ENCODE peak calls at places on chromosomes 7 and 10, in eight cellular contexts. Y is ovary, H is A549, T is adrenal gland, Q is hepatocyte, N is WERI-Rb-1, Z is heart right ventricle, U is right lobe of liver. A is an unnamed sample.

GRCh38 chr7:29000346-29000745 is 42.2 kb upstream of the TRIL start:
- DNase-seq in Z (no peak), N (no peak), T (no peak), U (no peak), Y (no peak), H (no peak), Q (no peak), A (no peak)

GRCh38 chr7:82506702-82507101 is 63.1 kb upstream of the CACNA2D1 start:
- DNase-seq in H (no peak), U (no peak), N (no peak), T (peak), Y (peak), Q (peak), Z (peak), A (peak)

GRCh38 chr10:121437596-121437995 is 160.6 kb downstream of the FGFR2 start:
- DNase-seq in Y (peak), Z (no peak), T (no peak), Q (peak), U (no peak), N (peak), H (no peak), A (no peak)

GRCh38 chr7:2522780-2523433 is 3.3 kb downstream of the LFNG start:
- DNase-seq in U (no peak), H (peak), Q (peak), T (no peak), N (no peak), Z (no peak), Y (no peak), A (peak)

GRCh38 chr7:20745716-20746115 is 41.0 kb downstream of the SP8 start:
- DNase-seq in Z (no peak), T (no peak), U (no peak), H (no peak), Q (no peak), Y (no peak), N (peak), A (no peak)

GRCh38 chr10:124087672-124088634 is 5.4 kb downstream of the CHST15 start:
- DNase-seq in T (no peak), N (no peak), U (peak), Y (no peak), H (no peak), Z (no peak), Q (no peak), A (peak)

GRCh38 chr10:34492081-34492480 is 323.0 kb downstream of the PARD3 start:
- DNase-seq in Y (no peak), Q (no peak), T (no peak), U (no peak), N (no peak), Z (no peak), H (peak), A (no peak)

GRCh38 chr7:1004018-1004880 is 21.3 kb downstream of the CYP2W1 start:
- DNase-seq in Z (no peak), H (no peak), T (no peak), N (no peak), U (no peak), Y (no peak), Q (no peak), A (no peak)

GRCh38 chr10:128545216-128545615 is 419.0 kb upstream of the MKI67 start:
- DNase-seq in Y (no peak), U (no peak), Q (no peak), Z (no peak), N (no peak), T (no peak), H (no peak), A (no peak)

GRCh38 chr7:135678612-135679575 is 16.6 kb downstream of the STMP1 start:
- DNase-seq in Y (no peak), U (peak), Z (peak), H (no peak), Q (no peak), T (peak), N (no peak), A (no peak)

GRCh38 chr7:50558380-50559051 is 6.7 kb downstream of the DDC start:
- DNase-seq in Y (no peak), Q (peak), T (no peak), H (no peak), U (no peak), Z (no peak), N (no peak), A (no peak)

GRCh38 chr10:51000164-51000563 is 74.1 kb upstream of the PRKG1 start:
- DNase-seq in H (no peak), T (no peak), U (no peak), Q (no peak), N (no peak), Z (no peak), Y (no peak), A (no peak)

GRCh38 chr7:31335889-31336201 is 4.7 kb downstream of the NEUROD6 start:
- DNase-seq in Y (no peak), N (no peak), U (no peak), Q (no peak), T (no peak), H (no peak), Z (no peak), A (no peak)

GRCh38 chr7:83065714-83066113 is 97.0 kb downstream of the PCLO start:
- DNase-seq in T (no peak), U (no peak), Z (no peak), N (no peak), Y (no peak), Q (no peak), H (no peak), A (no peak)

GRCh38 chr7:45985902-45986301 is 64.8 kb upstream of the IGFBP3 start:
- DNase-seq in H (peak), T (no peak), Z (no peak), U (no peak), Q (no peak), N (no peak), Y (no peak), A (peak)
- TF ChIP-seq CTCF in H (no peak), T (no peak), Z (no peak), U (no peak), Q (no peak), N (no peak), Y (no peak), A (no peak)

DNA sequence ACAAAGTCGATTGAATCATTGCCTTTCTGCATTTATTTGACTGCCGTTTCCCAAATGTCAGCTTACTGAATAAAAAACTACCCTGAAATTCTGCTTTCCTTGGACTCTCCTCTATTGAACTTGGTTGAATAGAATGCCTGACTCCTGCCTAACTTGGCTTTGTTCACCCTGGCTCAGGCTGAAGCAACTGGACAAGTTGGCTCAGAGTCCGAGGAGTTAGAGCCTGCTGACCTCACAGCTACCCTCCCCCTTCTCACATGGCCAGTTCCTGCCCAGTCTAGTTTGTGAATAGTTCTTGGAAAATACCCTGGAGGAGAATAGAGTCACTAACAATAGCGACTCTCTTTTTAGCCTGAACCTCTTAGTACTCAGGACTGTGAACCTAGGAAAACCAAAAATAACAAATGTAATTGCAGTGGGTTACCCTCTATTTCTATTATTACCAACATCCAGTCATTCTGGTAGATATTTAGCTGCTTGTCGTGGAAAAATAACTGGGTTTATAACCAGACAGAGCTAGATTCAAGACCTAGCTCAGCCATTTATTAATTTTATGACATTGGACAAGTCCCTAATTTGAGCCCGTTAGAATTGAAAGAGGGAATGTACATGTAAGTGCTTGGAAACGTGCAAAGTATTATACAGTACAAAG is 17.3 kb upstream of the NRBF2 start:
- DNase-seq in Q (peak), H (peak), T (peak), U (peak), Z (peak), N (no peak), Y (peak), A (peak)
- TF ChIP-seq CTCF in Q (no peak), H (no peak), T (no peak), U (no peak), Z (no peak), N (no peak), Y (no peak), A (no peak)

GRCh38 chr7:134444198-134444960 is 14.5 kb downstream of the AKR1B1 start:
- DNase-seq in T (no peak), Q (no peak), H (no peak), N (no peak), Y (no peak), U (no peak), Z (peak), A (no peak)
- TF ChIP-seq CTCF in T (no peak), Q (no peak), H (peak), N (no peak), Y (no peak), U (no peak), Z (no peak), A (no peak)

DNA sequence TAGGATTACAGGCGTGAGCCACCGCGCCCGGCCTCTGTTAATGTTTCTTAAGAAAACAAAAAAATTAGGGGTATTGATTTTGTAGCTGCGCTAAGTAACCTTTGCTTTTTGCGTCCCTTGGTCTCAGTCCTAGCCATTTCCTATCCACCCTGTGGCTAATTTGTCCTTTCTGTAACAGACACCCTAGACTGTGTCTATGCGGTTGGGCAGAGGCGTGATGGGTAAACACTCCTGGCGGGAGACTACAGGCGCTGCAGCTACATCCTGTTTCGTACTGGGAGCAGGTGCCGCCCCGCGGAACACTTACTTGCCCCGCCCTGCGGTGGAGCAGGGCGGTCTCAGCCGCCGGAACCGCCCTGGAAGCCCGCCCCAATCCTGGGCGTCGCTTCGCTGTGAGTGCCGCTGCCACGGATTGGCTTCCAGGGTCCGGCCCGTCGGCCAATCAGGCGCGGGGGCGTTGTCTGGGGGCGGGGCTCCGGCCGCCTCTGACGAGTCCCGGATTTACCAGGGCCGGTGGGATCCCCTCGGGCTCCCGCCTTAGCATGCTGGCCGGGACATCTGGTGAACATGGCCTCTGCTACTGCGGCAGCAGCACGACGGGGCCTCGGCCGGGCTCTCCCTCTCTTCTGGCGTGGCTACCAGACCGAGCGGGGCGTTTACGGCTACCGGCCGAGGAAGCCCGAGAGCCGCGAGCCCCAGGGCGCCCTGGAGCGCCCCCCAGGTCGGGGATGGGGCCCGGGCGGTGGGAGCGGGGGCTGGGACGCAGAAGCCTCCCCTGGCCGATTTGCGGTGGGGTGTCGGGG is at the start of gene DHTKD1:
- DNase-seq in Z (peak), U (peak), H (peak), T (peak), N (peak), Q (peak), Y (peak), A (peak)
- TF ChIP-seq CTCF in Z (peak), U (peak), H (peak), T (peak), N (peak), Q (no peak), Y (peak), A (no peak)

GRCh38 chr7:98231489-98232275 is 20.4 kb downstream of the TECPR1 start:
- DNase-seq in Y (no peak), H (no peak), U (no peak), Q (no peak), T (no peak), N (no peak), Z (no peak), A (no peak)

GRCh38 chr7:98230746-98231471 is 19.7 kb downstream of the BHLHA15 start:
- DNase-seq in N (no peak), U (no peak), T (no peak), Z (no peak), Q (no peak), H (no peak), Y (no peak), A (no peak)

GRCh38 chr7:98228801-98229200 is 17.6 kb downstream of the BHLHA15 start:
- DNase-seq in U (no peak), T (no peak), H (no peak), N (no peak), Y (no peak), Z (no peak), Q (no peak), A (no peak)

GRCh38 chr7:98229441-98229840 is 18.2 kb downstream of the BHLHA15 start:
- DNase-seq in U (no peak), H (no peak), N (peak), Z (no peak), Q (no peak), Y (no peak), T (no peak), A (no peak)

DNA sequence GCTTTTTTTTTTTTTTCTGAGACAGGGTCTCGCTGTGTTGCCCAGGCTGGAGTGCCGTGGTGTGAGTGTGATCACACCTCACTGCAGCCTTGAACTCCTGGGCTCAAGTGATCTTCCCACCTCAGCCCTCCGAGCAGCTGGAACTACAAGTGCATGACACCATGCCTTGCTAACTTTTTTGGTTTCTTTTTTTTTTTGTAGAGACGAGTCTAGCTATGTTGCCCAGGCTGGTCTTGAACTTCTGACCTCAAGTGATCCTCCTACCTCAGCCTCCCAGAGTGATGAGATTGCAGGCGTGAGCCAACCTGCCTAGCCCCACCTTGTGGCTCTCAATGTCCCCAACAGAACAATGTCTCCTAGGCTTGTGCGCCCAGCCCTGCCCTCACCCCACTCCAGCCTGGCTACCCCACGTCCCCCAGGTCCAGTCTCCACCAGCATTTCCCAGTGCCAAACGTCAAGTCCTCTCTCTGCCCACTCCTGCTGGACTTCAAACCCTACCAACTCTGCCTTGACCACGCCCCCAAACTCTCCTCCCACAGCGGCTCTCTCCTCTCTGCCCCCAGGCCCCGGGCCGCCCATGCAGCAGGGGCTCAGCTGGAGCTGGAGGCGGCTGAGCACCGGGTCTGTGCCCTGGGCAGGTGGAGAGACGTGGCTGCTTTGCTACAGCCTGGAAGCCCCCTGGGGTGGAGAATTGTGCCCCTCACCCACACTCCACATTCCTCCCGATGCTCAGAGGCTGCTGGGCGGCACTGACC is 18.9 kb downstream of the BHLHA15 start:
- DNase-seq in H (no peak), Q (no peak), U (no peak), Z (no peak), N (no peak), Y (no peak), T (no peak), A (no peak)
- TF ChIP-seq CTCF in H (no peak), Q (no peak), U (no peak), Z (no peak), N (no peak), Y (no peak), T (no peak), A (no peak)

DNA sequence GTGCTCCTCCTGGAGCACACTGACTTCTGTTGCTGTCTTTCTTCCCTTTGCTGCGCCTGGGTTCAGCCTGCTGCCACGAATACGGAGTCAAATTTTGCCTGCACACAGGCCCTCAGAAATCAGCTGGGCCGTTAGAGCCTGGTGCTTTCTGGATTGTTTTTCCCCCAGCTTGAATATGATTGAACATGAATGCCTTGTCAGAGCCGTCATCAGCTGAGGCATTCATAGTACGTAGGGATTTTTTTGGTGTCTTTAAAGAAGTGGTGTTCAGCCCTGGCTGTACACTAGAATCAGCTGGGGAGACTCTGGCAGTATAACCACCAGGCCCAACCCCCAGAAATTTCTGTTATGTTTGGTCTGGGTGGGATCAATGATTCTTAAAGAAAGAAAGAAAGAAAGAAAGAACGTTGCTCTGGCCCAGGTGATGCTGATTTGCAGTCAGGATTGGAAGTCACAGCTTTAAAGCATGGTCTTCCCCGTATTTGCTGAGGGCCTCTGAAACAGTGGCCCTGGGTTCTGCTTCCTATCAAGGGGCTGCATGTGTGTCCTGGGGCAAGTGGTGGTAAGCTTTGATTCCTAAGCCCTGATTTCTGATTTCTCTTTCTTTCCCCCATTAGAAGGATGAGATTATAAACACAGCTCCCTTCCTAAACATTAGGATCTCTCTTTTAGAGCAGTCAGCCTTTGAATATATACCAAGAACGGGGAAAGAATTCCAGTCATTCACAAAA is 24.7 kb downstream of the NUB1 start:
- DNase-seq in Y (no peak), U (no peak), N (no peak), Q (no peak), Z (no peak), H (no peak), T (no peak), A (no peak)
- TF ChIP-seq CTCF in Y (no peak), U (no peak), N (no peak), Q (no peak), Z (no peak), H (no peak), T (no peak), A (no peak)

GRCh38 chr10:102713483-102713813 is 749 bp downstream of the ARL3 start:
- DNase-seq in Y (no peak), Z (no peak), U (no peak), N (no peak), T (no peak), H (no peak), Q (no peak), A (no peak)

GRCh38 chr10:102714621-102715455 is at the start of gene SFXN2:
- DNase-seq in T (no peak), Y (no peak), N (peak), Z (no peak), U (peak), Q (peak), H (no peak), A (peak)

GRCh38 chr10:102715880-102716279 is 1.4 kb downstream of the SFXN2 start:
- DNase-seq in N (no peak), Y (no peak), U (no peak), T (no peak), Q (no peak), H (no peak), Z (no peak), A (no peak)

GRCh38 chr10:102712843-102713242 is 1.4 kb downstream of the ARL3 start:
- DNase-seq in N (no peak), Y (no peak), T (no peak), Z (no peak), U (no peak), Q (no peak), H (no peak), A (no peak)

GRCh38 chr10:102713814-102714620 is at the start of gene ARL3:
- DNase-seq in U (peak), Z (peak), N (peak), H (peak), Y (peak), T (peak), Q (peak), A (peak)
- TF ChIP-seq CTCF in U (peak), Z (no peak), N (no peak), H (no peak), Y (peak), T (peak), Q (peak), A (peak)

GRCh38 chr7:151697942-151698341 is 178.2 kb upstream of the RHEB start:
- DNase-seq in Z (no peak), Y (no peak), T (no peak), Q (no peak), U (no peak), N (no peak), H (no peak), A (no peak)

GRCh38 chr7:151694828-151695580 is 175.3 kb upstream of the RHEB start:
- DNase-seq in U (peak), H (peak), Y (no peak), Z (peak), Q (peak), T (peak), N (no peak), A (peak)

GRCh38 chr7:151697515-151697895 is 177.8 kb upstream of the RHEB start:
- DNase-seq in U (no peak), N (no peak), Z (no peak), Q (no peak), T (no peak), Y (no peak), H (no peak), A (no peak)

GRCh38 chr7:151695856-151696555 is 176.3 kb upstream of the RHEB start:
- DNase-seq in N (no peak), U (no peak), H (no peak), Y (no peak), Q (no peak), Z (no peak), T (no peak), A (no peak)

GRCh38 chr7:151696738-151697514 is 177.2 kb upstream of the RHEB start:
- DNase-seq in N (peak), U (peak), H (peak), Q (peak), T (no peak), Y (no peak), Z (no peak), A (peak)
- TF ChIP-seq CTCF in N (peak), U (no peak), H (peak), Q (peak), T (no peak), Y (no peak), Z (no peak), A (no peak)

GRCh38 chr7:33904680-33905388 is 505 bp upstream of the BMPER start:
- DNase-seq in N (peak), T (no peak), Z (peak), Q (peak), U (peak), H (peak), Y (peak), A (peak)
- TF ChIP-seq CTCF in N (peak), T (no peak), Z (no peak), Q (peak), U (no peak), H (no peak), Y (no peak), A (no peak)

A was measured in Calu3.